ENCODE peak calls at places on chromosomes 5 and 9, in five cellular contexts. W is CD8-positive, alpha-beta T cell; D is lower lobe of right lung; T is EL; R is tibial nerve. Z is an unnamed sample.

GRCh38 chr5:73280821-73281746 is 108.1 kb downstream of the TMEM174 start:
- DNase-seq in W (no peak), D (no peak), T (peak; percentile 65), R (no peak), Z (no peak)

GRCh38 chr9:109557481-109557880 is 59.4 kb upstream of the PTPN3 start:
- DNase-seq in W (no peak), D (no peak), T (no peak), R (no peak), Z (no peak)

GRCh38 chr5:67246108-67246507 is 49.5 kb upstream of the CD180 start:
- DNase-seq in W (no peak), D (no peak), T (peak; percentile 58), R (no peak), Z (peak; percentile 53)

GRCh38 chr9:1462626-1463308 is 412.6 kb downstream of the DMRT2 start:
- DNase-seq in W (no peak), D (no peak), T (no peak), R (no peak), Z (no peak)

GRCh38 chr5:140381972-140382371 is 19.7 kb upstream of the ANKHD1 start:
- DNase-seq in W (no peak), D (no peak), T (no peak), R (no peak), Z (no peak)

GRCh38 chr5:3027185-3027865 is 275.8 kb upstream of the IRX2 start:
- DNase-seq in W (no peak), D (no peak), T (no peak), R (no peak), Z (no peak)

GRCh38 chr9:134562146-134562753 is 79.4 kb upstream of the COL5A1 start:
- DNase-seq in W (no peak), D (no peak), T (no peak), R (no peak), Z (no peak)

GRCh38 chr5:155259648-155260047 is 246.1 kb downstream of the KIF4B start:
- DNase-seq in W (no peak), D (no peak), T (no peak), R (no peak), Z (no peak)

GRCh38 chr5:141402553-141403328 is at the start of gene PCDHGA9:
- DNase-seq in W (no peak), D (no peak), T (peak; percentile 32), R (no peak), Z (no peak)

GRCh38 chr5:134511796-134512660 is 13.4 kb upstream of the JADE2 start:
- DNase-seq in W (no peak), D (peak; percentile 72), T (peak; percentile 72), R (peak; percentile 69), Z (no peak)

GRCh38 chr9:78386746-78387145 is 89.8 kb downstream of the PSAT1 start:
- DNase-seq in W (no peak), D (no peak), T (no peak), R (no peak), Z (no peak)

GRCh38 chr5:143004361-143004802 is 234.2 kb downstream of the ARHGAP26 start:
- DNase-seq in W (no peak), D (no peak), T (no peak), R (no peak), Z (no peak)

GRCh38 chr5:54610197-54610898 is 92.8 kb downstream of the SNX18 start:
- DNase-seq in W (peak; percentile 34), D (no peak), T (peak; percentile 43), R (no peak), Z (no peak)

GRCh38 chr5:121105921-121106320 is 641.8 kb downstream of the PRR16 start:
- DNase-seq in W (no peak), D (no peak), T (no peak), R (no peak), Z (no peak)

GRCh38 chr5:151691706-151692105 is 5.0 kb upstream of the SPARC start:
- DNase-seq in W (no peak), D (no peak), T (no peak), R (no peak), Z (no peak)

GRCh38 chr5:181243521-181244307 is at the start of gene RACK1:
- DNase-seq in W (peak; percentile 93), D (peak; percentile 91), T (peak; percentile 91), R (peak; percentile 72), Z (peak; percentile 54)

GRCh38 chr5:57037355-57037754 is 85.4 kb upstream of the MIER3 start:
- DNase-seq in W (no peak), D (no peak), T (no peak), R (no peak), Z (no peak)

GRCh38 chr5:54247226-54247625 is 63.1 kb downstream of the ARL15 start:
- DNase-seq in W (no peak), D (no peak), T (no peak), R (no peak), Z (no peak)

GRCh38 chr9:109319631-109320233 is 1.1 kb downstream of the EPB41L4B start:
- DNase-seq in W (no peak), D (peak; percentile 53), T (peak; percentile 34), R (no peak), Z (no peak)

GRCh38 chr5:17305964-17306725 is 88.7 kb downstream of the BASP1 start:
- DNase-seq in W (no peak), D (peak; percentile 68), T (peak; percentile 92), R (no peak), Z (no peak)

GRCh38 chr5:154583545-154584168 is 105.6 kb upstream of the HAND1 start:
- DNase-seq in W (no peak), D (no peak), T (no peak), R (no peak), Z (no peak)

GRCh38 chr9:124420991-124421543 is 5.8 kb upstream of the PSMB7 start:
- DNase-seq in W (no peak), D (no peak), T (no peak), R (no peak), Z (no peak)

GRCh38 chr5:149062371-149063016 is 368 bp downstream of the SH3TC2 start:
- DNase-seq in W (no peak), D (no peak), T (peak; percentile 96), R (no peak), Z (no peak)

GRCh38 chr5:179208706-179209358 is 136.4 kb downstream of the ADAMTS2 start:
- DNase-seq in W (no peak), D (no peak), T (no peak), R (no peak), Z (no peak)

GRCh38 chr9:71741841-71742648 is 26.3 kb downstream of the CEMIP2 start:
- DNase-seq in W (no peak), D (no peak), T (no peak), R (no peak), Z (no peak)

GRCh38 chr5:143515829-143516228 is 112.3 kb upstream of the NR3C1 start:
- DNase-seq in W (no peak), D (no peak), T (no peak), R (no peak), Z (peak; percentile 54)

GRCh38 chr5:43730832-43731342 is 127.9 kb downstream of the NNT start:
- DNase-seq in W (no peak), D (no peak), T (no peak), R (no peak), Z (no peak)

GRCh38 chr5:58133631-58134296 is 326.1 kb downstream of the PLK2 start:
- DNase-seq in W (no peak), D (no peak), T (peak; percentile 81), R (no peak), Z (peak; percentile 82)

GRCh38 chr5:6914336-6914735 is 201.1 kb downstream of the TENT4A start:
- DNase-seq in W (no peak), D (no peak), T (no peak), R (no peak), Z (no peak)

GRCh38 chr5:176541338-176542134 is 4.3 kb upstream of the RNF44 start:
- DNase-seq in W (peak; percentile 81), D (peak; percentile 85), T (no peak), R (no peak), Z (no peak)

GRCh38 chr9:135888766-135889394 is 18.5 kb downstream of the CAMSAP1 start:
- DNase-seq in W (no peak), D (no peak), T (no peak), R (no peak), Z (no peak)

Z was measured in AG09319.